ENCODE peak calls at places on chromosomes 5 and 9, in four cellular contexts. One of them, this sample, is unnamed.

GRCh38 chr9:130987738-130988399 is 21.1 kb upstream of the LAMC3 start:
- DNase-seq in lower lobe of right lung: no peak
- DNase-seq in adrenal gland: no peak
- DNase-seq in right lobe of liver: no peak
- DNase-seq in this sample: no peak

GRCh38 chr9:5514608-5515260 is 4.4 kb downstream of the PDCD1LG2 start:
- DNase-seq in lower lobe of right lung: no peak
- DNase-seq in adrenal gland: no peak
- DNase-seq in right lobe of liver: no peak
- DNase-seq in this sample: no peak

GRCh38 chr5:41399840-41400239 is 110.6 kb downstream of the PLCXD3 start:
- DNase-seq in lower lobe of right lung: no peak
- DNase-seq in adrenal gland: no peak
- DNase-seq in right lobe of liver: no peak
- DNase-seq in this sample: no peak

GRCh38 chr9:124122321-124122720 is 110.8 kb downstream of the LHX2 start:
- DNase-seq in lower lobe of right lung: no peak
- DNase-seq in adrenal gland: no peak
- DNase-seq in right lobe of liver: no peak
- DNase-seq in this sample: no peak

GRCh38 chr9:136728080-136728547 is 14.6 kb downstream of the LCN10 start:
- DNase-seq in lower lobe of right lung: peak
- DNase-seq in adrenal gland: peak
- DNase-seq in right lobe of liver: peak
- DNase-seq in this sample: peak

GRCh38 chr9:93093081-93093448 is 3.0 kb upstream of the CARD19 start:
- DNase-seq in lower lobe of right lung: peak
- DNase-seq in adrenal gland: no peak
- DNase-seq in right lobe of liver: peak
- DNase-seq in this sample: no peak

GRCh38 chr9:90029996-90030395 is 425.2 kb downstream of the GADD45G start:
- DNase-seq in lower lobe of right lung: no peak
- DNase-seq in adrenal gland: no peak
- DNase-seq in right lobe of liver: no peak
- DNase-seq in this sample: no peak

GRCh38 chr9:79574166-79574565 is 2.4 kb downstream of the TLE4 start:
- DNase-seq in lower lobe of right lung: no peak
- DNase-seq in adrenal gland: no peak
- DNase-seq in right lobe of liver: no peak
- DNase-seq in this sample: no peak

GRCh38 chr9:129493714-129494047 is 127.2 kb downstream of the C9orf50 start:
- DNase-seq in lower lobe of right lung: no peak
- DNase-seq in adrenal gland: no peak
- DNase-seq in right lobe of liver: no peak
- DNase-seq in this sample: no peak

GRCh38 chr9:8179381-8180053 is 379.9 kb upstream of the DMAC1 start:
- DNase-seq in lower lobe of right lung: no peak
- DNase-seq in adrenal gland: no peak
- DNase-seq in right lobe of liver: no peak
- DNase-seq in this sample: no peak

GRCh38 chr9:82170079-82170662 is 181.6 kb downstream of the SPATA31D1 start:
- DNase-seq in lower lobe of right lung: no peak
- DNase-seq in adrenal gland: no peak
- DNase-seq in right lobe of liver: no peak
- DNase-seq in this sample: no peak
- H3K27ac ChIP-seq in lower lobe of right lung: no peak
- H3K27ac ChIP-seq in adrenal gland: no peak
- H3K27ac ChIP-seq in right lobe of liver: no peak
- H3K27ac ChIP-seq in this sample: no peak

GRCh38 chr9:76463211-76463610 is 4.2 kb downstream of the GCNT1 start:
- DNase-seq in lower lobe of right lung: no peak
- DNase-seq in adrenal gland: no peak
- DNase-seq in right lobe of liver: no peak
- DNase-seq in this sample: no peak
- H3K4me3 ChIP-seq in lower lobe of right lung: no peak
- H3K4me3 ChIP-seq in adrenal gland: no peak
- H3K4me3 ChIP-seq in right lobe of liver: no peak
- H3K4me3 ChIP-seq in this sample: no peak

GRCh38 chr5:180691046-180691445 is 41.6 kb upstream of the FLT4 start:
- DNase-seq in lower lobe of right lung: no peak
- DNase-seq in adrenal gland: no peak
- DNase-seq in right lobe of liver: no peak
- DNase-seq in this sample: no peak

GRCh38 chr5:180684623-180685161 is 35.3 kb upstream of the FLT4 start:
- DNase-seq in lower lobe of right lung: no peak
- DNase-seq in adrenal gland: no peak
- DNase-seq in right lobe of liver: no peak
- DNase-seq in this sample: no peak

GRCh38 chr5:180690562-180690961 is 41.2 kb upstream of the FLT4 start:
- DNase-seq in lower lobe of right lung: no peak
- DNase-seq in adrenal gland: no peak
- DNase-seq in right lobe of liver: no peak
- DNase-seq in this sample: no peak

GRCh38 chr5:180689071-180689694 is 39.8 kb upstream of the FLT4 start:
- DNase-seq in lower lobe of right lung: no peak
- DNase-seq in adrenal gland: no peak
- DNase-seq in right lobe of liver: no peak
- DNase-seq in this sample: no peak

GRCh38 chr5:180688326-180689070 is 39.1 kb upstream of the FLT4 start:
- DNase-seq in lower lobe of right lung: no peak
- DNase-seq in adrenal gland: no peak
- DNase-seq in right lobe of liver: no peak
- DNase-seq in this sample: no peak
- H3K27ac ChIP-seq in lower lobe of right lung: no peak
- H3K27ac ChIP-seq in adrenal gland: no peak
- H3K27ac ChIP-seq in right lobe of liver: no peak
- H3K27ac ChIP-seq in this sample: no peak

DNA sequence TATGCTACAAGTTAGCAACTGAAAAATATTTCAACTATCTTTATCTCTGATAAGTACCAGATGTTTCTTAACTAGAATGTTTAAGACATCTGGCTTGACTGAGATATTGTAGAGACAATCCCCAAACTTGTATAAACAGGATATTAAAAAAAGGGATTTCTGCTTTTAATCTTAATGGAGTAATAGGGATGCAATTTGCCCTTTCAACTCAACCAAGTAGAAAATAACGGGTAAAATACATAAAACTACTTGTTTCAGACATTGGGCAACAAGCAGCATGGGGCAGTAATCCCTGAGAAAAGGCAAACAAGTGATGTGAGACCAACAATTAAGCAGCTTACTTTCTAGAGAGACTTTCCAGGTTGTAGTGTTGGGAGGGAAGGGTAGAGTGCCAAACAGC is 9.4 kb upstream of the ADAMTS12 start:
- DNase-seq in lower lobe of right lung: no peak
- DNase-seq in adrenal gland: no peak
- DNase-seq in right lobe of liver: no peak
- DNase-seq in this sample: no peak
- H3K4me3 ChIP-seq in lower lobe of right lung: no peak
- H3K4me3 ChIP-seq in adrenal gland: no peak
- H3K4me3 ChIP-seq in right lobe of liver: no peak
- H3K4me3 ChIP-seq in this sample: no peak

This sample was measured in right cardiac atrium.